ENCODE peak calls at places on chromosomes 12 and 14, in nine cellular contexts. One of them, this sample, is unnamed.

GRCh38 chr12:91326043-91327027 is 143.7 kb upstream of the DCN start:
- DNase-seq in hepatocyte: peak; percentile 77
- DNase-seq in transverse colon: peak; percentile 19
- DNase-seq in mucosa of descending colon: no peak
- DNase-seq in HCT116: peak; percentile 19
- DNase-seq in astrocyte of the spinal cord: peak; percentile 75
- DNase-seq in endothelial cell of umbilical vein: peak; percentile 59
- DNase-seq in astrocyte of the cerebellum: peak; percentile 56
- DNase-seq in cardiac fibroblast: peak; percentile 85
- DNase-seq in this sample: peak; percentile 76

GRCh38 chr12:109734219-109735000 is 20.8 kb downstream of the FAM222A start:
- DNase-seq in hepatocyte: no peak
- DNase-seq in transverse colon: peak; percentile 9
- DNase-seq in mucosa of descending colon: peak; percentile 14
- DNase-seq in HCT116: no peak
- DNase-seq in astrocyte of the spinal cord: no peak
- DNase-seq in endothelial cell of umbilical vein: no peak
- DNase-seq in astrocyte of the cerebellum: no peak
- DNase-seq in cardiac fibroblast: peak; percentile 35
- DNase-seq in this sample: no peak

GRCh38 chr12:54419088-54419887 is at the start of gene ITGA5:
- DNase-seq in hepatocyte: peak; percentile 79
- DNase-seq in transverse colon: peak; percentile 73
- DNase-seq in mucosa of descending colon: peak; percentile 69
- DNase-seq in HCT116: peak; percentile 18
- DNase-seq in astrocyte of the spinal cord: peak; percentile 71
- DNase-seq in endothelial cell of umbilical vein: peak; percentile 75
- DNase-seq in astrocyte of the cerebellum: no peak
- DNase-seq in cardiac fibroblast: peak; percentile 67
- DNase-seq in this sample: peak; percentile 77

GRCh38 chr14:61716956-61717355 is 21.6 kb downstream of the HIF1A start:
- DNase-seq in hepatocyte: no peak
- DNase-seq in transverse colon: no peak
- DNase-seq in mucosa of descending colon: no peak
- DNase-seq in HCT116: no peak
- DNase-seq in astrocyte of the spinal cord: no peak
- DNase-seq in endothelial cell of umbilical vein: no peak
- DNase-seq in astrocyte of the cerebellum: no peak
- DNase-seq in cardiac fibroblast: peak; percentile 43
- DNase-seq in this sample: no peak

GRCh38 chr14:68369289-68369925 is 423.5 kb downstream of the ZFP36L1 start:
- DNase-seq in hepatocyte: no peak
- DNase-seq in transverse colon: no peak
- DNase-seq in mucosa of descending colon: no peak
- DNase-seq in HCT116: no peak
- DNase-seq in astrocyte of the spinal cord: no peak
- DNase-seq in endothelial cell of umbilical vein: no peak
- DNase-seq in astrocyte of the cerebellum: no peak
- DNase-seq in cardiac fibroblast: no peak
- DNase-seq in this sample: no peak

GRCh38 chr14:55316528-55316927 is 45.3 kb downstream of the FBXO34 start:
- DNase-seq in hepatocyte: peak; percentile 72
- DNase-seq in transverse colon: peak; percentile 68
- DNase-seq in mucosa of descending colon: peak; percentile 61
- DNase-seq in HCT116: no peak
- DNase-seq in astrocyte of the spinal cord: no peak
- DNase-seq in endothelial cell of umbilical vein: no peak
- DNase-seq in astrocyte of the cerebellum: no peak
- DNase-seq in cardiac fibroblast: no peak
- DNase-seq in this sample: no peak

GRCh38 chr12:124650912-124651311 is 83.5 kb upstream of the NCOR2 start:
- DNase-seq in hepatocyte: no peak
- DNase-seq in transverse colon: no peak
- DNase-seq in mucosa of descending colon: no peak
- DNase-seq in HCT116: no peak
- DNase-seq in astrocyte of the spinal cord: no peak
- DNase-seq in endothelial cell of umbilical vein: no peak
- DNase-seq in astrocyte of the cerebellum: no peak
- DNase-seq in cardiac fibroblast: no peak
- DNase-seq in this sample: no peak

GRCh38 chr14:100902295-100902694 is 1.2 kb downstream of the RTL1 start:
- DNase-seq in hepatocyte: peak; percentile 53
- DNase-seq in transverse colon: no peak
- DNase-seq in mucosa of descending colon: no peak
- DNase-seq in HCT116: peak; percentile 7
- DNase-seq in astrocyte of the spinal cord: no peak
- DNase-seq in endothelial cell of umbilical vein: no peak
- DNase-seq in astrocyte of the cerebellum: no peak
- DNase-seq in cardiac fibroblast: no peak
- DNase-seq in this sample: no peak

GRCh38 chr12:78863482-78864427 is 819 bp upstream of the SYT1 start:
- DNase-seq in hepatocyte: peak; percentile 57
- DNase-seq in transverse colon: peak; percentile 38
- DNase-seq in mucosa of descending colon: peak; percentile 62
- DNase-seq in HCT116: no peak
- DNase-seq in astrocyte of the spinal cord: peak; percentile 73
- DNase-seq in endothelial cell of umbilical vein: peak; percentile 66
- DNase-seq in astrocyte of the cerebellum: peak; percentile 24
- DNase-seq in cardiac fibroblast: peak; percentile 40
- DNase-seq in this sample: peak; percentile 46

GRCh38 chr14:33432407-33433023 is 493.8 kb downstream of the NPAS3 start:
- DNase-seq in hepatocyte: peak; percentile 30
- DNase-seq in transverse colon: peak; percentile 32
- DNase-seq in mucosa of descending colon: no peak
- DNase-seq in HCT116: no peak
- DNase-seq in astrocyte of the spinal cord: peak; percentile 55
- DNase-seq in endothelial cell of umbilical vein: peak; percentile 43
- DNase-seq in astrocyte of the cerebellum: peak; percentile 42
- DNase-seq in cardiac fibroblast: peak; percentile 61
- DNase-seq in this sample: peak; percentile 54

GRCh38 chr12:110917467-110917866 is 2.9 kb downstream of the MYL2 start:
- DNase-seq in hepatocyte: peak; percentile 47
- DNase-seq in transverse colon: no peak
- DNase-seq in mucosa of descending colon: no peak
- DNase-seq in HCT116: peak; percentile 71
- DNase-seq in astrocyte of the spinal cord: peak; percentile 62
- DNase-seq in endothelial cell of umbilical vein: peak; percentile 69
- DNase-seq in astrocyte of the cerebellum: peak; percentile 49
- DNase-seq in cardiac fibroblast: peak; percentile 85
- DNase-seq in this sample: peak; percentile 63

GRCh38 chr14:103542545-103543088 is 13.6 kb downstream of the TRMT61A start:
- DNase-seq in hepatocyte: peak; percentile 77
- DNase-seq in transverse colon: peak; percentile 66
- DNase-seq in mucosa of descending colon: peak; percentile 74
- DNase-seq in HCT116: no peak
- DNase-seq in astrocyte of the spinal cord: no peak
- DNase-seq in endothelial cell of umbilical vein: no peak
- DNase-seq in astrocyte of the cerebellum: no peak
- DNase-seq in cardiac fibroblast: no peak
- DNase-seq in this sample: no peak

GRCh38 chr12:92438641-92439396 is 264.0 kb upstream of the PLEKHG7 start:
- DNase-seq in hepatocyte: no peak
- DNase-seq in transverse colon: no peak
- DNase-seq in mucosa of descending colon: no peak
- DNase-seq in HCT116: no peak
- DNase-seq in astrocyte of the spinal cord: no peak
- DNase-seq in endothelial cell of umbilical vein: no peak
- DNase-seq in astrocyte of the cerebellum: no peak
- DNase-seq in cardiac fibroblast: peak; percentile 39
- DNase-seq in this sample: peak; percentile 72

GRCh38 chr12:84329933-84330332 is 582.7 kb downstream of the SLC6A15 start:
- DNase-seq in hepatocyte: peak; percentile 16
- DNase-seq in transverse colon: no peak
- DNase-seq in mucosa of descending colon: no peak
- DNase-seq in HCT116: no peak
- DNase-seq in astrocyte of the spinal cord: no peak
- DNase-seq in endothelial cell of umbilical vein: no peak
- DNase-seq in astrocyte of the cerebellum: no peak
- DNase-seq in cardiac fibroblast: no peak
- DNase-seq in this sample: no peak

GRCh38 chr12:102527256-102527720 is 46.9 kb upstream of the IGF1 start:
- DNase-seq in hepatocyte: no peak
- DNase-seq in transverse colon: no peak
- DNase-seq in mucosa of descending colon: no peak
- DNase-seq in HCT116: no peak
- DNase-seq in astrocyte of the spinal cord: no peak
- DNase-seq in endothelial cell of umbilical vein: no peak
- DNase-seq in astrocyte of the cerebellum: no peak
- DNase-seq in cardiac fibroblast: peak; percentile 48
- DNase-seq in this sample: peak; percentile 87

GRCh38 chr12:57629897-57630471 is 3.0 kb downstream of the B4GALNT1 start:
- DNase-seq in hepatocyte: no peak
- DNase-seq in transverse colon: no peak
- DNase-seq in mucosa of descending colon: no peak
- DNase-seq in HCT116: no peak
- DNase-seq in astrocyte of the spinal cord: no peak
- DNase-seq in endothelial cell of umbilical vein: no peak
- DNase-seq in astrocyte of the cerebellum: no peak
- DNase-seq in cardiac fibroblast: no peak
- DNase-seq in this sample: no peak

GRCh38 chr14:104718147-104718546 is 5.9 kb upstream of the ADSS1 start:
- DNase-seq in hepatocyte: no peak
- DNase-seq in transverse colon: no peak
- DNase-seq in mucosa of descending colon: no peak
- DNase-seq in HCT116: no peak
- DNase-seq in astrocyte of the spinal cord: no peak
- DNase-seq in endothelial cell of umbilical vein: no peak
- DNase-seq in astrocyte of the cerebellum: no peak
- DNase-seq in cardiac fibroblast: no peak
- DNase-seq in this sample: no peak
- TF ChIP-seq CTCF in hepatocyte: no peak
- TF ChIP-seq CTCF in transverse colon: no peak
- TF ChIP-seq CTCF in mucosa of descending colon: no peak
- TF ChIP-seq CTCF in HCT116: no peak
- TF ChIP-seq CTCF in astrocyte of the spinal cord: no peak
- TF ChIP-seq CTCF in endothelial cell of umbilical vein: no peak
- TF ChIP-seq CTCF in astrocyte of the cerebellum: no peak
- TF ChIP-seq CTCF in cardiac fibroblast: no peak
- TF ChIP-seq CTCF in this sample: no peak

DNA sequence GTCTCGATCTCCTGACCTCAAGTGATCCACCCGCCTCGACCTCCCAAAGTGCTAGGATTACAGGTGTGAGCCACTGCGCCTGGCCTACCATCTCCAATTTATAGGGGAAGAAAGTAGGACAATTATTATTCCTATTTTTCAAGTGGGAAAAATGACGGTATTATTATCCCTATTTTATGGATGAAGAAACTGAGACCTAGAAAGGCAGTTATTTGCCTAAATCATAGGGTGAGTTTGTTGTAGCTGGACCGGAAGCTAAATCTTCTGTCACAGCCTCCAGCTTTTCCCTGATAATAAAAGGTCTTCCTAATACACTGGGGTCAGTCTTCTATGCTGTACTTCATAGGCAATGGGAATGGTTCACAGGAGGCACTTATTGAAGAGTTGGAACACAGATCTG is 13.8 kb downstream of the SLC7A8 start:
- DNase-seq in hepatocyte: no peak
- DNase-seq in transverse colon: no peak
- DNase-seq in mucosa of descending colon: no peak
- DNase-seq in HCT116: no peak
- DNase-seq in astrocyte of the spinal cord: no peak
- DNase-seq in endothelial cell of umbilical vein: no peak
- DNase-seq in astrocyte of the cerebellum: no peak
- DNase-seq in cardiac fibroblast: no peak
- DNase-seq in this sample: no peak
- H3K4me3 ChIP-seq in hepatocyte: no peak overlapping the region
- H3K4me3 ChIP-seq in transverse colon: no peak overlapping the region
- H3K4me3 ChIP-seq in mucosa of descending colon: no peak overlapping the region
- H3K4me3 ChIP-seq in HCT116: no peak overlapping the region
- H3K4me3 ChIP-seq in astrocyte of the spinal cord: no peak overlapping the region
- H3K4me3 ChIP-seq in endothelial cell of umbilical vein: no peak overlapping the region
- H3K4me3 ChIP-seq in astrocyte of the cerebellum: no peak overlapping the region
- H3K4me3 ChIP-seq in cardiac fibroblast: no peak overlapping the region
- H3K4me3 ChIP-seq in this sample: no peak overlapping the region

GRCh38 chr14:50113381-50113811 is 3.0 kb downstream of the VCPKMT start:
- DNase-seq in hepatocyte: no peak
- DNase-seq in transverse colon: no peak
- DNase-seq in mucosa of descending colon: no peak
- DNase-seq in HCT116: no peak
- DNase-seq in astrocyte of the spinal cord: no peak
- DNase-seq in endothelial cell of umbilical vein: no peak
- DNase-seq in astrocyte of the cerebellum: no peak
- DNase-seq in cardiac fibroblast: no peak
- DNase-seq in this sample: no peak

GRCh38 chr14:50110323-50111037 is 5.9 kb downstream of the VCPKMT start:
- DNase-seq in hepatocyte: no peak
- DNase-seq in transverse colon: no peak
- DNase-seq in mucosa of descending colon: no peak
- DNase-seq in HCT116: no peak
- DNase-seq in astrocyte of the spinal cord: no peak
- DNase-seq in endothelial cell of umbilical vein: no peak
- DNase-seq in astrocyte of the cerebellum: no peak
- DNase-seq in cardiac fibroblast: no peak
- DNase-seq in this sample: no peak

GRCh38 chr14:50106178-50106577 is 10.2 kb downstream of the VCPKMT start:
- DNase-seq in hepatocyte: no peak
- DNase-seq in transverse colon: no peak
- DNase-seq in mucosa of descending colon: no peak
- DNase-seq in HCT116: no peak
- DNase-seq in astrocyte of the spinal cord: no peak
- DNase-seq in endothelial cell of umbilical vein: no peak
- DNase-seq in astrocyte of the cerebellum: no peak
- DNase-seq in cardiac fibroblast: peak; percentile 9
- DNase-seq in this sample: no peak

GRCh38 chr14:50107850-50108249 is 8.5 kb downstream of the VCPKMT start:
- DNase-seq in hepatocyte: no peak
- DNase-seq in transverse colon: no peak
- DNase-seq in mucosa of descending colon: no peak
- DNase-seq in HCT116: no peak
- DNase-seq in astrocyte of the spinal cord: no peak
- DNase-seq in endothelial cell of umbilical vein: no peak
- DNase-seq in astrocyte of the cerebellum: no peak
- DNase-seq in cardiac fibroblast: no peak
- DNase-seq in this sample: no peak

DNA sequence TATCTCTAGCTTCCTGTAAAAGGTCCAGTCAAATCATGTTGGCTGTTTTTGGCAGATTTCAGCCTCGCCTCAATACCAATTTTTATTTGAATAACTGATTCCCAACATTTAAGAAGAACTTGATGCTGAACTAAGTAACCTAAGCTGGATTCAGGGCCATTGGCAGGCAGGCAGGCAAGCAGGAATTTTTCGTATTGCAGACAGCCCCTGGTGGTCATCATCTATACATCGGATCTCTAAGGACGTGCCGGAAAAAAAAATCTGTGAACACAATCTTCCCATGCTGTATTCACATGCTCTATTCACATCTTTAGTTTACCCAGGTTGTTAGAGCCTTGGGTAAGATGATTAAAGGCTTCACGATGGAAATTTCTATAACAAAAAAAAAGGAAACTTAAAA is 7.0 kb downstream of the VCPKMT start:
- DNase-seq in hepatocyte: peak; percentile 29
- DNase-seq in transverse colon: no peak
- DNase-seq in mucosa of descending colon: no peak
- DNase-seq in HCT116: peak; percentile 4
- DNase-seq in astrocyte of the spinal cord: peak; percentile 22
- DNase-seq in endothelial cell of umbilical vein: peak; percentile 11
- DNase-seq in astrocyte of the cerebellum: peak; percentile 4
- DNase-seq in cardiac fibroblast: peak; percentile 45
- DNase-seq in this sample: peak; percentile 37
- TF ChIP-seq CTCF in hepatocyte: peak; percentile 31
- TF ChIP-seq CTCF in transverse colon: no peak
- TF ChIP-seq CTCF in mucosa of descending colon: no peak
- TF ChIP-seq CTCF in HCT116: no peak
- TF ChIP-seq CTCF in astrocyte of the spinal cord: peak; percentile 50
- TF ChIP-seq CTCF in endothelial cell of umbilical vein: peak; percentile 23
- TF ChIP-seq CTCF in astrocyte of the cerebellum: peak; percentile 48
- TF ChIP-seq CTCF in cardiac fibroblast: peak; percentile 45
- TF ChIP-seq CTCF in this sample: peak; percentile 32

GRCh38 chr12:51864701-51865469 is 16.4 kb upstream of the FIGNL2 start:
- DNase-seq in hepatocyte: peak; percentile 59
- DNase-seq in transverse colon: no peak
- DNase-seq in mucosa of descending colon: no peak
- DNase-seq in HCT116: no peak
- DNase-seq in astrocyte of the spinal cord: no peak
- DNase-seq in endothelial cell of umbilical vein: no peak
- DNase-seq in astrocyte of the cerebellum: no peak
- DNase-seq in cardiac fibroblast: peak; percentile 45
- DNase-seq in this sample: peak; percentile 10
- H3K4me3 ChIP-seq in hepatocyte: no peak overlapping the region
- H3K4me3 ChIP-seq in transverse colon: no peak overlapping the region
- H3K4me3 ChIP-seq in mucosa of descending colon: no peak overlapping the region
- H3K4me3 ChIP-seq in HCT116: no peak overlapping the region
- H3K4me3 ChIP-seq in astrocyte of the spinal cord: peak overlapping the region; percentile 30
- H3K4me3 ChIP-seq in endothelial cell of umbilical vein: no peak overlapping the region
- H3K4me3 ChIP-seq in astrocyte of the cerebellum: peak overlapping the region; percentile 36
- H3K4me3 ChIP-seq in cardiac fibroblast: no peak overlapping the region
- H3K4me3 ChIP-seq in this sample: no peak overlapping the region